ENCODE peak calls at places on chromosomes 12 and 14, in five cellular contexts. Q is sigmoid colon, M is HCT116, A is GM23338, H is spleen. U is an unnamed sample.

GRCh38 chr12:188910-189621 is 24.9 kb downstream of the SLC6A12 start:
- DNase-seq in Q (no peak), A (peak; percentile 89), M (no peak), H (peak; percentile 78), U (no peak)

GRCh38 chr14:20489093-20489994 is 16.0 kb upstream of the RNASE10 start:
- DNase-seq in A (no peak), Q (no peak), H (no peak), M (no peak), U (no peak)

GRCh38 chr12:52892974-52893373 is 11.9 kb downstream of the KRT8 start:
- DNase-seq in H (no peak), Q (no peak), A (no peak), M (no peak), U (no peak)

GRCh38 chr14:76322594-76323220 is 53.2 kb upstream of the ESRRB start:
- DNase-seq in A (no peak), Q (peak; percentile 22), M (no peak), H (no peak), U (no peak)

GRCh38 chr12:121725420-121725819 is 12.9 kb downstream of the TMEM120B start:
- DNase-seq in Q (no peak), A (no peak), M (no peak), H (no peak), U (no peak)

GRCh38 chr12:61220337-61220736 is 1039.9 kb upstream of the USP15 start:
- DNase-seq in A (no peak), M (no peak), Q (no peak), H (no peak), U (no peak)

GRCh38 chr14:77148510-77149231 is 7.1 kb upstream of the ZDHHC22 start:
- DNase-seq in A (peak; percentile 58), M (no peak), H (peak; percentile 7), Q (peak; percentile 17), U (no peak)

GRCh38 chr12:132133952-132134652 is 10.0 kb downstream of the DDX51 start:
- DNase-seq in A (peak; percentile 45), M (no peak), Q (no peak), H (peak; percentile 69), U (no peak)

GRCh38 chr14:106790189-106791036 is 1264.0 kb downstream of the TMEM121 start:
- DNase-seq in A (peak; percentile 24), Q (no peak), M (no peak), H (peak; percentile 94), U (peak; percentile 22)

GRCh38 chr12:29152223-29152868 is 3.3 kb downstream of the FAR2 start:
- DNase-seq in M (no peak), H (no peak), A (no peak), Q (no peak), U (no peak)

GRCh38 chr14:49950275-49951250 is 57.7 kb downstream of the ARF6 start:
- DNase-seq in A (no peak), H (no peak), Q (no peak), M (peak; percentile 66), U (peak; percentile 96)

GRCh38 chr14:103121846-103122577 is 1.2 kb upstream of the TNFAIP2 start:
- DNase-seq in H (peak; percentile 93), A (peak; percentile 74), Q (peak; percentile 96), M (no peak), U (peak; percentile 71)

GRCh38 chr12:30977124-30977523 is 50.6 kb downstream of the TSPAN11 start:
- DNase-seq in H (no peak), A (no peak), M (no peak), Q (no peak), U (no peak)

GRCh38 chr14:69842671-69843407 is 36.4 kb upstream of the SMOC1 start:
- DNase-seq in M (no peak), H (no peak), Q (no peak), A (no peak), U (no peak)

GRCh38 chr12:115791331-115791730 is 486.2 kb downstream of the MED13L start:
- DNase-seq in H (no peak), M (no peak), Q (no peak), A (peak; percentile 3), U (no peak)

GRCh38 chr12:12582193-12582881 is 19.7 kb upstream of the DUSP16 start:
- DNase-seq in M (no peak), Q (no peak), H (no peak), A (no peak), U (no peak)

GRCh38 chr14:105398044-105398725 is at the start of gene TEX22:
- DNase-seq in Q (peak; percentile 94), H (peak; percentile 98), M (peak; percentile 31), A (peak; percentile 91), U (peak; percentile 69)
- TF ChIP-seq CTCF in Q (no peak), H (no peak), M (no peak), A (no peak), U (no peak)

GRCh38 chr12:6332459-6332858 is 9.4 kb downstream of the TNFRSF1A start:
- DNase-seq in A (no peak), Q (no peak), M (no peak), H (no peak), U (no peak)

GRCh38 chr12:6334359-6334758 is 7.5 kb downstream of the TNFRSF1A start:
- DNase-seq in Q (no peak), M (no peak), A (no peak), H (no peak), U (no peak)

GRCh38 chr12:6333029-6333428 is 8.8 kb downstream of the TNFRSF1A start:
- DNase-seq in Q (no peak), H (peak; percentile 92), A (no peak), M (no peak), U (no peak)

GRCh38 chr12:6334940-6335450 is 6.9 kb downstream of the TNFRSF1A start:
- DNase-seq in M (no peak), H (peak; percentile 80), A (no peak), Q (no peak), U (no peak)

DNA sequence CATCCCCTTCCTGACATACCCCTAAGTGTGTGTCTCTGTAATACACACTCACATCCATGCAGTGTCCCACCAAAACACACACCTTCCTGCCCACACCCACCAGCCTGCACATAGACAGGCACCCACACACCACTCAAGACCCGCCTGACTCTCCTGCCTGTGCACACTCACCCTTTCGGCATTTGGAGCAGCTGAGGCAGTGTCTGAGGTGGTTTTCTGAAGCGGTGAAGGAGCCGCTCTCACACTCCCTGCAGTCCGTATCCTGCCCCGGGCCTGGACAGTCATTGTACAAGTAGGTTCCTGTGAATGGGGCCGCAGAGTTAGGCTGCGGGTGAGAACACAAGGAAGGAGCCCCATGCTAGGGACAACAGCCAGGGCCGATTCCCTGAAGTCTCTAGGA is 8.3 kb downstream of the TNFRSF1A start:
- DNase-seq in A (no peak), Q (no peak), H (peak; percentile 76), M (no peak), U (no peak)
- TF ChIP-seq POLR2AphosphoS5 in A (no peak), Q (no peak), H (no peak), M (no peak), U (no peak)

DNA sequence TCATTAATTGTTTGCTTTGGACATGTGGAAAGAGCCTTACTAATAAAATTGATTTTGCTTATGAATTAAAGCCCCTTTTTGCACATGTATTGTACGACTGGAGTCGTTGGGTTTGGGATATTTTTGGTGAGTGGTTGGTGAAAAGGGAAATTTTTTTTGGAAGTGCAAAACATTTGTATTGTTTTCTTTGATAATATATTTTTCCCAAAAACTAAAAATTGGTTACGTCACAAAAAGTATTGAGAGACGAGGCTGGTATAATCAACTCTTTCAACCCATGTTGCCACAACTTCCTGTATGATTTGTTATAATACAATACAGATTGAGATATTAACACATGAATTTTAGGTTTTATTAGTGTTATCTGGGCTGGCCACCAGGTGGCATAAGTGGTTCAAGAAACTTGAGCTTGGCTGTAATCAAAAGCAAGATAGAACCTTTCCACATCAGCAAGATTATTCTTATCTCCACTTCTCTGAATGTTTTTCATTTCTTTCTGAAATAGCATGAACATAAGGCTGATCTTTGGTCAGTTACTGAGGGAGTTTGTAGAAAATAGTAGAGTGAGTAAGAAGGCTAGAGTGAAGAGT is 8.7 kb downstream of the NGDN start:
- DNase-seq in H (no peak), A (peak; percentile 78), M (peak; percentile 51), Q (no peak), U (no peak)
- H3K27ac ChIP-seq in H (no peak overlapping the region), A (no peak overlapping the region), M (no peak overlapping the region), Q (no peak overlapping the region), U (no peak overlapping the region)

DNA sequence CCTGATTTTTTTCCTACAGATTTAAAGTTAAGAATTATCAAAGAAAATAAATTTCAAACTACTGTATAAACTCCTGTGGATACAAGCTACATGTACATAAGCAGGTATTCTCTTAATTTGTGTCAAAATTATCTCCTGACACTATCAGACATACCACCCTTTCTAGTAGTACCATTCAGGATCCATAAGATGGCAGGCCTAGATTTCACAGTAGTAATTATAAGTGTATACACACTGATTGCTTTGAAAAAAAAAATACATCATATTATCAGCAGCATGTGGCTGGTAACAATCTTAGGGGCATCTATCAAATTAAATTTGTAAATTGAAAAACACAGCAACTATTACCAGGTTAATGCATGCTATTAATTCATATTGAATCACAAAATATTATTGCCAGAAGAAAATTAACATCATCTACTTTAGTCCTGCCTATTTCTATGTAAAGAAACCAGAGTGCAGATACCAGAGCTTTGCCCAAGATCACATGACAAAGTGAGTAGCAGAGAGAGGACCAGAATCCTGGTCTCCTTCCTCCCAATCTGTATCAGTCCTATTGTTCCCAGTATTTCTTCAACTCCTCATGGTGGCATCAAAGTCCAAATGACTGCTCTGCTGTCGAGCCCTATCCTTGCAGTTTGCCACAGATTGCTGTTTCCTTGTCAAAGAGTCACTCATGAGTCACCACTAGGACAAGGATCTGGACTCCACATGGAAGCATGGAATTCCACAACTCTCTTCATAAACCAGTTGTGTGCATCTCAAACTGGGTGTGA is 27.7 kb upstream of the CALM1 start:
- DNase-seq in Q (no peak), H (no peak), M (peak; percentile 36), A (no peak), U (no peak)
- TF ChIP-seq CTCF in Q (no peak), H (no peak), M (peak; percentile 7), A (no peak), U (no peak)

DNA sequence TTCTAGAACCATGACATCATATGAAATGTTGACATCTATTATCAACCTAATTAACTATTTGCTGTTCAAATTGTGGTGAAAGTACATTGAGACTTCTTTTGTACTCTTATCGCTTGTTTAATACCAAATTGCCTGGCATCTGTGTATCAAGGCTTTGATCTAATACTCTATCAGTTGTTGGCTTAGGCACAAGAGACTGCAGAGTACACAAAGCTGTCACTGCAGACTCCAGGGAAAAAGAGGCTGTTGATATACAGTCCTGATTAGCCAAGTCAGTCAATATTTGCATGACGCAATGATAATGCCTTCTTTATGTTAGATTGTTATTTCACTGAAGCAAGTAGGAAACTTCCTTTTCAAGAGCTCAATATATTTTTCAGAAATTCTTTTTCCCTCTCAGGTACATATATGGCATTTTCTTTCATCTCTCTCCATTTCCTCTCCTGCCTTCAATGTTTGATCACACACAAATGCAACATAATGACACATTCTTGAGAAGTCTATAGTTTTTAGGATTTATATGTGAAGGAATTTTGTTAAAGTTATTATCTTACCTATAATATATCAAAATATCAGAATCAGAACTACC is 32.3 kb upstream of the PTCSC3 start:
- DNase-seq in H (no peak), Q (no peak), M (no peak), A (no peak), U (no peak)
- TF ChIP-seq POLR2AphosphoS5 in H (no peak), Q (no peak), M (no peak), A (no peak), U (no peak)

DNA sequence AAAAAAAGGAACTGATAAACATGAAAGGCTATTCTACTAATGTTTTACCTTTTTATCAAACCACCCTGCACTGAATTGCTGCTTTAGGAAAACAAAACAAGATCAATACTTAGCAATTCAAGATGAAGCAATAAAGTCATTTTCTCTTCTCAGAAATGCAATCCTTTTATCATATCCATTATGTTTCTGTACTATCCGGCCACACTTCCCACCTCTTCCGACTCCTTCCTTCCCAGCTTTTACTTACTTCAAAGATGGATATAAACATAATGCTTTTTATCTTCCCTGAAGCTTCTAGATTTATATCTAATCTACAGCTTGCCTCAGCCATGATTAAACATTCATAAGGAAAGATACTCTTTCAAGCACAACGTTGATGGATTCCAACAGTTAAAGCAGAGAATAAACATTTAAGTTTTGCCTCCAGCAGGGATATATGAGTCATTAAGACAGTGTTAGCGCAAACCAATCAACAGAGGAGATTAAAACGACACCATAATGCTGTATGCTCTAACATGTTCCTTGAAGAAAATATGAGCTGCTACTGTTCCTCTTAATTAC is 74.7 kb upstream of the BBS10 start:
- DNase-seq in M (no peak), Q (no peak), A (no peak), H (no peak), U (no peak)
- H3K27ac ChIP-seq in M (peak overlapping the region; percentile 61), Q (no peak overlapping the region), A (peak overlapping the region; percentile 5), H (no peak overlapping the region), U (no peak overlapping the region)